ENCODE peak calls at places on chromosomes 5 and 9, in nine cellular contexts. A is prostate gland; S is neuronal stem cell; E is H9; D is heart left ventricle; U is pancreas; Z is CD4-positive, alpha-beta memory T cell; B is tibial artery; M is CD8-positive, alpha-beta memory T cell. P is an unnamed sample. For H3K9me3 and H3K4me1, the result is how much of the 10 kb centered on the place peaks cover.

GRCh38 chr5:153551537-153552079 is 61.1 kb downstream of the GRIA1 start:
- DNase-seq in D (no peak), U (no peak), S (no peak), B (no peak), E (peak), M (no peak), Z (no peak), A (no peak), P (peak)

GRCh38 chr5:173573126-173573960 is 43.1 kb downstream of the BOD1 start:
- DNase-seq in A (peak), B (peak), U (peak), Z (peak), E (peak), S (peak), D (peak), M (peak), P (peak)

GRCh38 chr5:35851282-35851681 is 5.4 kb upstream of the IL7R start:
- DNase-seq in B (no peak), E (no peak), M (no peak), Z (no peak), A (no peak), D (no peak), S (no peak), U (no peak), P (peak)

GRCh38 chr9:134778841-134779411 is 101.7 kb upstream of the FCN2 start:
- DNase-seq in M (no peak), B (peak), U (peak), S (peak), A (peak), E (peak), D (peak), Z (no peak), P (peak)

GRCh38 chr5:146751781-146752401 is 126.7 kb downstream of the PPP2R2B start:
- DNase-seq in U (no peak), A (no peak), Z (peak), D (no peak), B (no peak), E (no peak), S (no peak), M (peak), P (no peak)

GRCh38 chr5:73454379-73455036 is 5.9 kb upstream of the FOXD1 start:
- DNase-seq in U (peak), A (no peak), D (no peak), Z (peak), E (peak), M (peak), S (no peak), B (no peak), P (peak)

GRCh38 chr9:31715250-31715649 is 669.2 kb upstream of the ACO1 start:
- DNase-seq in A (no peak), Z (no peak), S (no peak), E (no peak), B (no peak), M (no peak), D (no peak), U (no peak), P (no peak)

GRCh38 chr9:75235632-75236031 is 147.3 kb downstream of the OSTF1 start:
- DNase-seq in Z (no peak), U (no peak), D (no peak), E (no peak), M (no peak), B (no peak), S (no peak), A (no peak), P (no peak)

GRCh38 chr5:176695073-176695472 is 47.8 kb downstream of the TSPAN17 start:
- DNase-seq in D (no peak), M (no peak), A (no peak), S (no peak), U (no peak), E (no peak), Z (no peak), B (no peak), P (no peak)

GRCh38 chr5:62142351-62142750 is 163.7 kb upstream of the KIF2A start:
- DNase-seq in M (no peak), E (no peak), B (no peak), D (no peak), A (no peak), Z (no peak), U (no peak), S (no peak), P (no peak)

GRCh38 chr5:143108498-143109128 is 294.9 kb downstream of the NR3C1 start:
- DNase-seq in Z (no peak), A (peak), E (no peak), U (peak), B (no peak), S (no peak), M (no peak), D (peak), P (no peak)

GRCh38 chr9:124697326-124698200 is 73.5 kb downstream of the NR6A1 start:
- DNase-seq in Z (no peak), A (no peak), E (no peak), U (no peak), D (no peak), S (no peak), M (no peak), B (no peak), P (peak)

DNA sequence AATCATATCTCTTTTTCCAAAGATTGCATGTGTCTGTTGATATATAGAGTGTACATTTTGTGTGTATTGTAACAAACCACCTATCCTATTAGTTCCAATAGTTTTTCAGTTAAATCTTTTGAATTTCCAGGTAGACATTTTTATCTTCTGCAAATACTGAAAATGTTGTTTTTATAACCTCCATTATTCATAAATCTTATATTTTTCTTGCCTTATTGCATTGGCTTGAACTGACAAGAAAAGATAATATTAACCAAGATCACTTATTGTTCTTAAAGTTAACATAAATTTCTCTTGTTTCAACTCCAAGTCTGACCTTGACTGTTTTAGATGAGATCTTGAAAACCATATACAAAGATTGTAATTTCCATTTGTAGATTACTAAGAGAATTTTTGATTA is 251.6 kb downstream of the IRX2 start:
- DNase-seq in U (no peak), A (no peak), Z (no peak), M (no peak), B (no peak), S (no peak), D (no peak), E (no peak), P (no peak)
- H3K9me3 ChIP-seq in U (under half), A (under half), Z (under half), M (under half), B (under half), S (under half), D (under half), E (under half), P (under half)

GRCh38 chr9:96462538-96462937 is 12.6 kb downstream of the HABP4 start:
- DNase-seq in B (no peak), U (no peak), D (no peak), E (peak), M (no peak), S (no peak), A (no peak), Z (no peak), P (no peak)

GRCh38 chr9:96461336-96461735 is 11.4 kb downstream of the HABP4 start:
- DNase-seq in A (no peak), Z (no peak), E (no peak), U (no peak), M (no peak), B (no peak), D (no peak), S (no peak), P (no peak)

GRCh38 chr9:96467784-96468183 is 17.8 kb downstream of the HABP4 start:
- DNase-seq in D (no peak), Z (no peak), B (no peak), M (no peak), S (no peak), A (no peak), U (no peak), E (no peak), P (no peak)

GRCh38 chr9:96460877-96461276 is 10.9 kb downstream of the HABP4 start:
- DNase-seq in A (no peak), S (no peak), B (no peak), D (no peak), M (no peak), U (no peak), E (no peak), Z (no peak), P (no peak)

DNA sequence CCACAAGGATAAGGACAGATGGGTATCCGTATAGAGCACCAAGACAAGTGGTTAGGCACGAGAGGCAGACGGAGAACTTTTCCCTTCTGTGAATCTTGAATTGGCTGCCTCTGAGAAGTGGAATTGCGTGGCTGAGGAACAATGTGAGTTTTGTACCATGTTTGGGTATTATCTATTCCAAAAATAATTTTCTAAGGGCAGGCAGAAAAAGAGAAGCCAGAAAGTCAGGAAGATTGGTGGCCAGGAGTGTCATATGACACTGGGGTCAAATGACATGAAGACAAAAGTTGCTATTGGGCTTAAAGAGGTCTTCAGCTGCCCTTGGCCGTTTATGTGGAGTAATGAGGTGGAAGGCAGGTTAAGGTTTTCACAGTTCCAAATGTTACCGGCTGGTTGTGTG is 14.5 kb downstream of the HABP4 start:
- DNase-seq in A (no peak), B (no peak), E (no peak), S (no peak), U (no peak), Z (no peak), D (no peak), M (no peak), P (no peak)
- H3K4me1 ChIP-seq in A (under half), B (under half), E (under half), S (under half), U (under half), Z (under half), D (under half), M (under half), P (under half)

GRCh38 chr9:123509646-123510045 is 153.6 kb downstream of the CRB2 start:
- DNase-seq in U (no peak), A (no peak), S (no peak), Z (no peak), E (no peak), M (no peak), D (no peak), B (no peak), P (no peak)
- H3K9me3 ChIP-seq in U (under half), A (under half), S (under half), Z (under half), E (under half), M (under half), D (under half), B (under half), P (under half)

GRCh38 chr9:26892251-26893029 is at the start of gene CAAP1:
- DNase-seq in Z (peak), S (peak), U (peak), E (peak), B (peak), D (peak), M (peak), A (peak), P (peak)
- H3K4me1 ChIP-seq in Z (under half), S (under half), U (under half), E (under half), B (under half), D (under half), M (under half), A (under half), P (under half)

DNA sequence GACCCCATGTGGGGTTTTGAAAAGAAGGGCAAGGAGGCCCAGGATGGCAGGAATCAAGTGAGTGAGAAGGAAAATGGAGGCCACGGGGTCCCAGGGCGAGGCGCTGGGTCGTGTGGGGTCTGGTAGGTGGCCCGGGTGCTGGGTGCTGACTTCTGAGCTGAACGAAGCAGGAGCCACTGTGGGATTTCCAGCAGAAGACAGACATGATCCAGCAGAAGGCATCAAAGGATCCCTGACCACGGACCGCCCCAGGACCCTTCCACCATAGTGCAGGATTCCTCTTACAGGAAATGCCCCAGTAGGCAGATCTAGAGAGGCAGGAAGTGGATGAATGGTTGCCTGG is 106.7 kb downstream of the ADAMTS2 start:
- DNase-seq in D (no peak), E (peak), B (peak), M (no peak), A (no peak), S (no peak), Z (no peak), U (no peak), P (no peak)
- H3K9me3 ChIP-seq in D (under half), E (under half), B (under half), M (under half), A (under half), S (under half), Z (under half), U (under half), P (under half)

DNA sequence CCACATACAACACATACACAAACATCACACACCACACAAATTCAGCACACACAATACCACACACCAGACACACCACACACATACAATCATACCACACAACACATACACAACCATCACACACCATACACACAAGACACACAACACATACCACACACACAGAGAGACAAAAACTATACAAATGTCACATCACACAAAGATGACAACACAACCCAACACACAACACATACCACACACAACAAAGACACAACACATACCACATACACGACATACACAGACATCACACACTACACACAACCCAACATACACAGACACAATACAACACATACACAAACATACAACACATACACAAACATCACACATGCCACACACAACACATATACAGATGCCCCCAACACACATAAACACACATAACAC is 44.8 kb downstream of the ROR2 start:
- DNase-seq in E (no peak), U (no peak), S (no peak), D (no peak), B (no peak), M (no peak), A (no peak), Z (no peak), P (no peak)
- H3K4me1 ChIP-seq in E (under half), U (under half), S (under half), D (under half), B (under half), M (under half), A (under half), Z (under half), P (half or more)

GRCh38 chr5:141422742-141423291 is 2.0 kb downstream of the PCDHGA11 start:
- DNase-seq in D (no peak), B (no peak), U (no peak), A (no peak), M (no peak), Z (no peak), S (no peak), E (no peak), P (no peak)
- H3K9me3 ChIP-seq in D (half or more), B (half or more), U (under half), A (under half), M (under half), Z (under half), S (half or more), E (under half), P (under half)

GRCh38 chr5:1502046-1502736 is 21.6 kb downstream of the LPCAT1 start:
- DNase-seq in B (peak), E (no peak), M (peak), U (no peak), S (no peak), A (no peak), Z (peak), D (peak), P (no peak)
- H3K4me1 ChIP-seq in B (under half), E (under half), M (under half), U (under half), S (under half), A (under half), Z (under half), D (under half), P (under half)